ENCODE peak calls at places on chromosomes 7 and 10, in seven cellular contexts. H, D, K, O, B, W and Y are unnamed samples.

GRCh38 chr10:91796332-91797076 is 1.7 kb upstream of the TNKS2 start:
- DNase-seq in K (no peak), O (peak; percentile 4), H (peak; percentile 35), D (no peak), W (no peak), B (peak; percentile 64), Y (peak; percentile 65)

GRCh38 chr10:97898429-97898828 is 48.8 kb downstream of the GOLGA7B start:
- DNase-seq in H (peak; percentile 25), K (no peak), W (no peak), B (no peak), O (no peak), D (no peak), Y (peak; percentile 31)

GRCh38 chr10:107409517-107409916 is 245.0 kb upstream of the SORCS1 start:
- DNase-seq in O (no peak), D (no peak), B (no peak), K (no peak), W (no peak), H (no peak), Y (no peak)

GRCh38 chr7:55568613-55569268 is 3.6 kb downstream of the VOPP1 start:
- DNase-seq in B (no peak), H (no peak), K (peak; percentile 82), O (no peak), W (no peak), D (no peak), Y (no peak)

GRCh38 chr10:30542001-30542861 is 87.3 kb downstream of the LYZL2 start:
- DNase-seq in W (no peak), O (peak; percentile 96), B (no peak), H (peak; percentile 66), K (no peak), D (no peak), Y (peak; percentile 59)

GRCh38 chr7:150788474-150789269 is 11.5 kb downstream of the TMEM176B start:
- DNase-seq in H (no peak), K (peak; percentile 62), B (no peak), D (no peak), O (no peak), W (no peak), Y (no peak)

GRCh38 chr7:112238852-112239610 is 32.5 kb downstream of the ZNF277 start:
- DNase-seq in B (no peak), W (no peak), K (no peak), D (no peak), O (peak; percentile 8), H (no peak), Y (no peak)

GRCh38 chr10:43190775-43191174 is 52.5 kb downstream of the CSGALNACT2 start:
- DNase-seq in K (no peak), B (no peak), W (no peak), D (no peak), O (no peak), H (no peak), Y (no peak)

GRCh38 chr10:4270116-4270515 is 485.1 kb upstream of the KLF6 start:
- DNase-seq in H (no peak), D (no peak), B (no peak), K (peak; percentile 21), W (no peak), O (no peak), Y (peak; percentile 35)

GRCh38 chr10:30784896-30785605 is 155.5 kb upstream of the LYZL2 start:
- DNase-seq in W (peak; percentile 85), H (no peak), D (no peak), K (peak; percentile 91), B (no peak), O (no peak), Y (no peak)

GRCh38 chr10:120460776-120461175 is 3.7 kb downstream of the PLPP4 start:
- DNase-seq in H (peak; percentile 14), W (no peak), B (no peak), K (no peak), D (no peak), O (no peak), Y (no peak)

GRCh38 chr10:19654576-19654975 is 161.7 kb upstream of the PLXDC2 start:
- DNase-seq in O (no peak), D (no peak), H (no peak), W (no peak), K (no peak), B (no peak), Y (no peak)

GRCh38 chr7:73986158-73986631 is 41.8 kb upstream of the ELN start:
- DNase-seq in W (no peak), O (no peak), D (no peak), K (peak; percentile 51), B (no peak), H (no peak), Y (no peak)

GRCh38 chr7:132526111-132526741 is 50.0 kb downstream of the PLXNA4 start:
- DNase-seq in B (no peak), W (no peak), D (no peak), H (no peak), K (no peak), O (no peak), Y (no peak)

GRCh38 chr7:117559391-117559790 is 79.6 kb downstream of the CFTR start:
- DNase-seq in W (no peak), B (no peak), H (no peak), O (no peak), D (no peak), K (no peak), Y (no peak)

DNA sequence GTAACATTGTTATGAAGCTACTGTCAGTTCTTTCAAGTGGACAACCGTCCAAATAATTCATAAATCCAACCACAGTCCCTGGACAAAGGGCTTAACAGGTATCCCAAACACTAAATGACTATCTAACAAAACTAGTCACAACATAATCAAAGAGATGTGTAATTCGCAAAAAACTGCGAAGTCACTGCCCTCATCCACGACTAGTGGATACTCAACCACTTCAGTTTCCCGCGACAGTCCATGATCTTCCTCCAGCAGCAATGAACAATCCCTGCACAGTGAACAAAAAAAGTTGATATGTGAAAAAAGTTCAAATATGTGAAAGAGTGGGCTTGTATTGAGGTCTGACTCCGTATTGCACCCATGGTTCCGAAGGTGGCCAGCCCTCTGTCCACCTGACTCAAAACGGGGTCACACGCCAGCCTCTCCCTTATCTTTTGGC is 284 bp downstream of the DCLRE1A start:
- DNase-seq in W (no peak), K (no peak), H (peak; percentile 13), D (no peak), O (no peak), B (no peak), Y (no peak)
- TF ChIP-seq JUND in W (no peak), K (no peak), H (no peak), D (no peak), O (no peak), B (no peak), Y (no peak)

GRCh38 chr10:133068741-133069525 is 18.8 kb upstream of the ADGRA1 start:
- DNase-seq in K (no peak), H (no peak), W (no peak), B (no peak), O (no peak), D (no peak), Y (no peak)

GRCh38 chr10:133072776-133073390 is 14.8 kb upstream of the ADGRA1 start:
- DNase-seq in D (no peak), B (no peak), W (no peak), H (no peak), O (no peak), K (no peak), Y (no peak)

GRCh38 chr10:133070810-133071209 is 16.9 kb upstream of the ADGRA1 start:
- DNase-seq in K (no peak), O (no peak), D (no peak), B (no peak), H (no peak), W (no peak), Y (no peak)

GRCh38 chr10:133070402-133070801 is 17.3 kb upstream of the ADGRA1 start:
- DNase-seq in K (no peak), O (no peak), H (no peak), D (no peak), B (no peak), W (no peak), Y (no peak)

GRCh38 chr10:133071801-133072595 is 15.7 kb upstream of the ADGRA1 start:
- DNase-seq in K (peak; percentile 55), D (no peak), W (no peak), B (no peak), O (no peak), H (no peak), Y (no peak)
- TF ChIP-seq JUND in K (no peak), D (no peak), W (no peak), B (no peak), O (no peak), H (no peak), Y (no peak)

GRCh38 chr10:128898133-128898915 is 568.7 kb upstream of the MGMT start:
- DNase-seq in K (no peak), D (no peak), W (no peak), O (no peak), H (no peak), B (no peak), Y (no peak)
- TF ChIP-seq JUND in K (no peak), D (no peak), W (no peak), O (no peak), H (no peak), B (no peak), Y (no peak)

DNA sequence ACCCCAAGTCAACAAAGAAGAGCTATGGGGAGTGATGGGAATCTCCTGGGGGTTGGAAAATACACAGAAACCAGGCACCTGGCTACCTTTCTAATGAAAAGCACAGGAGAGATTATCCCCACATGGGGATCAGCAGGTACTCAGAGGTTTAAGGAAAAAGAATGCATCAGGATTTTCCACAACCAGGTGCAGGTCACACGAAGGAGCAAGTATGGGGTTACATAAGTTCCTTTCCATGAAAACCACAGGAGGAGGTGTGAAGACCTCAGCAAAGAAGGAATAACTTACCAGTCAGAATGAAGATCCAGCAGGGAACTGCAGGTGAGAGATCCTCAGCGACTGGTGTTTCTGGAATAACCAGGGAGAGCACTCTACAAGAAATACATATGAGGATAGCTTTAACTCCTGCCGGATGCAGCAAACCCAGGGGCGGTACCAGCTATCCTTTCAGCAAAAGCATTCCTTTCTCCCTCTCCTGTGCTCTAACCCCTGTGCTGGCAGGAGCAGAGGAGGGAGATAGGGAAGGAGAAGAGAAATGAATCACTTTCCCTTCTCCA is 116.7 kb upstream of the TMEM106B start:
- DNase-seq in D (no peak), O (no peak), K (no peak), B (no peak), W (peak; percentile 50), H (no peak), Y (no peak)
- TF ChIP-seq JUND in D (no peak), O (no peak), K (no peak), B (no peak), W (peak; percentile 16), H (no peak), Y (no peak)